ENCODE peak calls at places on chromosomes 1 and 21, in six cellular contexts. One of them, this sample, is unnamed.

GRCh38 chr1:10189659-10190058 is 20.7 kb upstream of the KIF1B start:
- DNase-seq in upper lobe of left lung: no peak
- DNase-seq in type B pancreatic cell: no peak
- DNase-seq in lower leg skin: no peak
- DNase-seq in glutamatergic neuron: no peak
- DNase-seq in transverse colon: peak
- DNase-seq in this sample: no peak

GRCh38 chr1:230501242-230501641 is 75.1 kb upstream of the PGBD5 start:
- DNase-seq in lower leg skin: no peak
- DNase-seq in transverse colon: no peak
- DNase-seq in glutamatergic neuron: no peak
- DNase-seq in upper lobe of left lung: no peak
- DNase-seq in type B pancreatic cell: no peak
- DNase-seq in this sample: no peak

GRCh38 chr1:245458234-245458633 is 303.4 kb downstream of the KIF26B start:
- DNase-seq in lower leg skin: no peak
- DNase-seq in type B pancreatic cell: no peak
- DNase-seq in glutamatergic neuron: no peak
- DNase-seq in upper lobe of left lung: no peak
- DNase-seq in transverse colon: no peak
- DNase-seq in this sample: no peak

GRCh38 chr1:16998589-16998988 is 13.1 kb downstream of the ATP13A2 start:
- DNase-seq in transverse colon: no peak
- DNase-seq in glutamatergic neuron: no peak
- DNase-seq in lower leg skin: no peak
- DNase-seq in type B pancreatic cell: no peak
- DNase-seq in upper lobe of left lung: no peak
- DNase-seq in this sample: no peak

GRCh38 chr1:46539968-46540367 is 11.5 kb downstream of the KNCN start:
- DNase-seq in glutamatergic neuron: no peak
- DNase-seq in upper lobe of left lung: no peak
- DNase-seq in transverse colon: no peak
- DNase-seq in type B pancreatic cell: no peak
- DNase-seq in lower leg skin: no peak
- DNase-seq in this sample: no peak

GRCh38 chr21:15061284-15061683 is 3.5 kb downstream of the NRIP1 start:
- DNase-seq in glutamatergic neuron: no peak
- DNase-seq in upper lobe of left lung: no peak
- DNase-seq in type B pancreatic cell: no peak
- DNase-seq in lower leg skin: no peak
- DNase-seq in transverse colon: no peak
- DNase-seq in this sample: no peak

GRCh38 chr1:162538815-162539431 is 22.6 kb upstream of the UAP1 start:
- DNase-seq in glutamatergic neuron: no peak
- DNase-seq in lower leg skin: no peak
- DNase-seq in transverse colon: no peak
- DNase-seq in type B pancreatic cell: no peak
- DNase-seq in upper lobe of left lung: no peak
- DNase-seq in this sample: no peak

GRCh38 chr1:45331436-45332345 is 5.0 kb downstream of the HPDL start:
- DNase-seq in lower leg skin: peak
- DNase-seq in type B pancreatic cell: no peak
- DNase-seq in transverse colon: no peak
- DNase-seq in glutamatergic neuron: no peak
- DNase-seq in upper lobe of left lung: peak
- DNase-seq in this sample: no peak

GRCh38 chr1:5189384-5189783 is 535.0 kb downstream of the AJAP1 start:
- DNase-seq in transverse colon: no peak
- DNase-seq in upper lobe of left lung: no peak
- DNase-seq in type B pancreatic cell: no peak
- DNase-seq in glutamatergic neuron: no peak
- DNase-seq in lower leg skin: no peak
- DNase-seq in this sample: no peak
- TF ChIP-seq CTCF in transverse colon: no peak
- TF ChIP-seq CTCF in upper lobe of left lung: no peak
- TF ChIP-seq CTCF in type B pancreatic cell: no peak
- TF ChIP-seq CTCF in glutamatergic neuron: no peak
- TF ChIP-seq CTCF in lower leg skin: no peak
- TF ChIP-seq CTCF in this sample: no peak

DNA sequence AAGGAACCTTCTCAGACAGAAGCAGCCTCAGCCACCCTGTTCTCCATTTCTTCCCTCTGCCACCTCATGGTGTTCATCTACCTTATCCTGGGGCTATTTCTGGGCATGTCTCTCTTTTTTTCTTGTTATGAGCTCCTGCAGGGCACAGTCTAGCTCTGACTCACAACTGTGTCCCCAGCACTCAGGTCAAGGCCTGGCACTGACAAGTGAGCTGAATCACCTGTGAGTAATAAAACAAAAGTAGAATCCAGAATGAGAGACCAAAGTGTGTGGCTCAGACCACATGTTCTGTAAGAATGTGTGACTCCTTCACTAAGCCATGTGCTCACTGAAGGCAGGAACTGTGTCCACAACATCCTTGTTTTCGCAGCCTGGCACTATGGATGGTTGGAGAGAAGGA is 23.2 kb downstream of the C1orf94 start:
- DNase-seq in upper lobe of left lung: no peak
- DNase-seq in lower leg skin: peak
- DNase-seq in type B pancreatic cell: no peak
- DNase-seq in glutamatergic neuron: no peak
- DNase-seq in transverse colon: no peak
- DNase-seq in this sample: no peak
- TF ChIP-seq CTCF in upper lobe of left lung: no peak
- TF ChIP-seq CTCF in lower leg skin: no peak
- TF ChIP-seq CTCF in type B pancreatic cell: no peak
- TF ChIP-seq CTCF in glutamatergic neuron: no peak
- TF ChIP-seq CTCF in transverse colon: no peak
- TF ChIP-seq CTCF in this sample: no peak

DNA sequence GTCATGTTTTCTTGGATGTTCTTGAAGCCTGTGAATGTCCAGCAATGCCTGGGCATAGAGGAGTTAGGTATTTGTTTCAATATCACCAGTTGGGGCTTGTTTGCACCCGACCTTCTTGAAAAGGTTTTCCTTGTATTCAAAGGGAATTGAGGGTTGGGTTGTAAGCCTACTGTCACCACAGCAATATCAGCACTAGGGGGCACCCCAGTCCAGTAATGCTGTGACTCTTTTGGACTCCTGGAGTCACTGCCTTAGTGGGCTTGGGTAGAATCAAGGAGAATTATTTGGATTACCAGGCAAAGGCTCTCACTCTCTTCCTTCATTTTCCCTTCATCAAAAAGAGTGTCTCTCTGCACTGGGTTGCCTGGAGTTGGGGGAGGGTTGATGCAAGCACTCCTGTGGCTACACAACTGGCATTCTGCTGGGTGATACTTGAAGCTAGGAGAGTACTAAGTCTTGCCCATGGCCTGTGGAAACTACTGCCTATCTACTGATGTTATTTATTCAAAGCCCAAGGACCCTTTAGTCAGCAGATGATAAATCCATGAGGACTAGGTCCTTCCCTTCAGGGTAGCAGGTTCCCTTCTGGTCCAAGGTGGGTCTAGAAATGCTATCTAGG is 34.5 kb downstream of the OR10R2 start:
- DNase-seq in glutamatergic neuron: peak
- DNase-seq in upper lobe of left lung: no peak
- DNase-seq in type B pancreatic cell: no peak
- DNase-seq in transverse colon: peak
- DNase-seq in lower leg skin: no peak
- DNase-seq in this sample: no peak
- TF ChIP-seq CTCF in glutamatergic neuron: peak
- TF ChIP-seq CTCF in upper lobe of left lung: peak
- TF ChIP-seq CTCF in type B pancreatic cell: peak
- TF ChIP-seq CTCF in transverse colon: no peak
- TF ChIP-seq CTCF in lower leg skin: no peak
- TF ChIP-seq CTCF in this sample: peak

GRCh38 chr1:182527680-182528079 is 61.4 kb downstream of the RNASEL start:
- DNase-seq in transverse colon: no peak
- DNase-seq in glutamatergic neuron: no peak
- DNase-seq in upper lobe of left lung: no peak
- DNase-seq in type B pancreatic cell: no peak
- DNase-seq in lower leg skin: no peak
- DNase-seq in this sample: no peak
- TF ChIP-seq CTCF in transverse colon: no peak
- TF ChIP-seq CTCF in glutamatergic neuron: no peak
- TF ChIP-seq CTCF in upper lobe of left lung: no peak
- TF ChIP-seq CTCF in type B pancreatic cell: peak
- TF ChIP-seq CTCF in lower leg skin: no peak
- TF ChIP-seq CTCF in this sample: no peak